ENCODE peak calls at places on chromosome 9, in eight cellular contexts. H is lower leg skin; T is activated gamma-delta T cell; V is activated T-cell treated with anti-CD3 and anti-CD28 coated beads, Interleukin-2, amount 50 U/mL, for 48 hours; Y is M059J; N is tibial artery; R is transverse colon; W is Ammon's horn. S is an unnamed sample.

GRCh38 chr9:134304712-134305111 is 21.5 kb upstream of the RXRA start:
- DNase-seq in R (no peak), N (no peak), V (no peak), Y (no peak), T (no peak), H (no peak), W (no peak), S (no peak)

GRCh38 chr9:134399435-134400056 is 73.3 kb downstream of the RXRA start:
- DNase-seq in W (no peak), V (peak), N (no peak), Y (peak), H (no peak), R (no peak), T (no peak), S (no peak)

GRCh38 chr9:133184971-133185370 is 21.3 kb upstream of the GBGT1 start:
- DNase-seq in Y (peak), V (peak), H (peak), N (no peak), T (no peak), W (peak), R (peak), S (no peak)

GRCh38 chr9:121498487-121499176 is 1.0 kb downstream of the GGTA1 start:
- DNase-seq in H (peak), N (peak), V (peak), W (peak), R (no peak), T (no peak), Y (peak), S (peak)

GRCh38 chr9:125663127-125663526 is 43.9 kb downstream of the MAPKAP1 start:
- DNase-seq in Y (peak), H (no peak), N (no peak), T (no peak), R (no peak), W (no peak), V (no peak), S (no peak)

GRCh38 chr9:110750272-110750671 is 81.7 kb downstream of the MUSK start:
- DNase-seq in R (peak), V (no peak), Y (no peak), W (no peak), H (peak), N (peak), T (no peak), S (no peak)

GRCh38 chr9:136353757-136354488 is 9.6 kb downstream of the DNLZ start:
- DNase-seq in T (no peak), H (no peak), Y (no peak), R (no peak), W (no peak), N (no peak), V (no peak), S (no peak)

GRCh38 chr9:122370869-122371467 is at the start of gene PTGS1:
- DNase-seq in V (no peak), T (no peak), N (peak), H (no peak), R (peak), Y (peak), W (no peak), S (no peak)